ENCODE peak calls at places on chromosomes 5 and 9, in four cellular contexts. J, H, F and G are unnamed samples.

GRCh38 chr5:172223901-172224873 is 30.2 kb downstream of the EFCAB9 start:
- DNase-seq in J (no peak), H (no peak), F (no peak), G (no peak)

GRCh38 chr5:159765034-159765433 is 151.2 kb upstream of the ADRA1B start:
- DNase-seq in J (no peak), H (no peak), F (no peak), G (no peak)

GRCh38 chr9:94906713-94907112 is 180.2 kb downstream of the AOPEP start:
- DNase-seq in J (no peak), H (no peak), F (no peak), G (no peak)

GRCh38 chr9:24498632-24499031 is 47.1 kb downstream of the IZUMO3 start:
- DNase-seq in J (no peak), H (no peak), F (no peak), G (no peak)

GRCh38 chr9:76271755-76272154 is 122.5 kb downstream of the RFK start:
- DNase-seq in J (no peak), H (peak; percentile 17), F (peak; percentile 30), G (no peak)

GRCh38 chr5:3642231-3642630 is 46.6 kb downstream of the IRX1 start:
- DNase-seq in J (no peak), H (no peak), F (no peak), G (no peak)

GRCh38 chr5:180860273-180860886 is 696 bp downstream of the ZFP62 start:
- DNase-seq in J (no peak), H (peak; percentile 27), F (peak; percentile 23), G (no peak)

GRCh38 chr5:969421-969839 is 39.2 kb upstream of the NKD2 start:
- DNase-seq in J (no peak), H (peak; percentile 25), F (peak; percentile 30), G (no peak)

GRCh38 chr5:74641778-74642542 is 1.4 kb upstream of the ENC1 start:
- DNase-seq in J (peak; percentile 62), H (peak; percentile 88), F (peak; percentile 92), G (peak; percentile 45)

GRCh38 chr5:67010684-67011409 is 185.8 kb downstream of the CD180 start:
- DNase-seq in J (peak; percentile 32), H (peak; percentile 75), F (no peak), G (no peak)

GRCh38 chr9:133347515-133347984 is 381 bp downstream of the MED22 start:
- DNase-seq in J (no peak), H (no peak), F (peak; percentile 69), G (no peak)

GRCh38 chr5:143248822-143249579 is 154.5 kb downstream of the NR3C1 start:
- DNase-seq in J (no peak), H (peak; percentile 88), F (peak; percentile 81), G (peak; percentile 41)

GRCh38 chr5:148970228-148970627 is 92.6 kb downstream of the SH3TC2 start:
- DNase-seq in J (no peak), H (peak; percentile 58), F (no peak), G (no peak)

GRCh38 chr5:94777163-94777885 is 158.9 kb downstream of the SLF1 start:
- DNase-seq in J (no peak), H (peak; percentile 35), F (peak; percentile 9), G (no peak)

GRCh38 chr9:83451308-83451707 is 86.9 kb downstream of the FRMD3 start:
- DNase-seq in J (no peak), H (no peak), F (no peak), G (no peak)

GRCh38 chr9:129675656-129676055 is 10.2 kb downstream of the PRRX2 start:
- DNase-seq in J (no peak), H (no peak), F (peak; percentile 45), G (no peak)

GRCh38 chr9:34898846-34899245 is 59.2 kb upstream of the PHF24 start:
- DNase-seq in J (no peak), H (no peak), F (no peak), G (no peak)

GRCh38 chr9:137023157-137023556 is 4.9 kb downstream of the ABCA2 start:
- DNase-seq in J (no peak), H (no peak), F (no peak), G (no peak)

GRCh38 chr5:54180616-54181015 is 129.8 kb downstream of the ARL15 start:
- DNase-seq in J (no peak), H (no peak), F (peak; percentile 72), G (no peak)

GRCh38 chr5:2895876-2896275 is 144.4 kb upstream of the IRX2 start:
- DNase-seq in J (no peak), H (no peak), F (no peak), G (no peak)

GRCh38 chr9:92564479-92564878 is 28.7 kb upstream of the ECM2 start:
- DNase-seq in J (peak; percentile 32), H (peak; percentile 56), F (peak; percentile 16), G (no peak)

GRCh38 chr5:72018158-72018803 is 89.0 kb upstream of the MAP1B start:
- DNase-seq in J (peak; percentile 23), H (peak; percentile 66), F (peak; percentile 27), G (no peak)

GRCh38 chr5:58149750-58150149 is 310.1 kb downstream of the PLK2 start:
- DNase-seq in J (no peak), H (no peak), F (no peak), G (no peak)

GRCh38 chr5:150297236-150297890 is 5.3 kb downstream of the ARSI start:
- DNase-seq in J (no peak), H (no peak), F (no peak), G (no peak)

GRCh38 chr5:179803651-179804598 is 2.7 kb downstream of the MGAT4B start:
- DNase-seq in J (no peak), H (no peak), F (no peak), G (no peak)

DNA sequence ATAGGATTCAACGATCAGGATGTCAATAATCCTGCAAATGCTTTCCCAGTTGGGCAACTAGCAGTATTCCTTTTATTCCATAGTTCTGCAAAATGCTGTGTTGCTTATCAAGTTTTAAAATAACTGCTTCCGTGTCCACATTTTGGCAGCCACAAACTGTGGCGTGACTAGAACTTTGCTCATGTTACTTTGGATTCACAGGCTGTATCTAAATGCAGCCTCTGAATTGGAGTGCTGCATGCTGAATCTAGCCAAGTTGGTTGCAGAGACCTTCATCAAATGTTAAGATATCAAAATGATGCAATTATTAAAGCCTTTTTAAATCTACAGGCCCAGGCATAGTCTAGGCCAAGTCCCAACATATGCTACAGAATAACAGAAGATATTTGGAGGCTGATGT is 249.2 kb downstream of the NR2F1-AS1 start:
- DNase-seq in J (no peak), H (no peak), F (no peak), G (no peak)
- H3K4me3 ChIP-seq in J (no peak overlapping the region), H (no peak overlapping the region), F (no peak overlapping the region), G (no peak overlapping the region)

GRCh38 chr5:169415948-169416347 is 115.0 kb upstream of the SLIT3 start:
- DNase-seq in J (no peak), H (no peak), F (no peak), G (no peak)

GRCh38 chr5:169415351-169415750 is 114.4 kb upstream of the SLIT3 start:
- DNase-seq in J (no peak), H (no peak), F (no peak), G (peak; percentile 24)

GRCh38 chr5:169413416-169413815 is 112.5 kb upstream of the SLIT3 start:
- DNase-seq in J (no peak), H (no peak), F (peak; percentile 45), G (no peak)

GRCh38 chr5:169417676-169418075 is 116.7 kb upstream of the SLIT3 start:
- DNase-seq in J (no peak), H (no peak), F (no peak), G (no peak)

DNA sequence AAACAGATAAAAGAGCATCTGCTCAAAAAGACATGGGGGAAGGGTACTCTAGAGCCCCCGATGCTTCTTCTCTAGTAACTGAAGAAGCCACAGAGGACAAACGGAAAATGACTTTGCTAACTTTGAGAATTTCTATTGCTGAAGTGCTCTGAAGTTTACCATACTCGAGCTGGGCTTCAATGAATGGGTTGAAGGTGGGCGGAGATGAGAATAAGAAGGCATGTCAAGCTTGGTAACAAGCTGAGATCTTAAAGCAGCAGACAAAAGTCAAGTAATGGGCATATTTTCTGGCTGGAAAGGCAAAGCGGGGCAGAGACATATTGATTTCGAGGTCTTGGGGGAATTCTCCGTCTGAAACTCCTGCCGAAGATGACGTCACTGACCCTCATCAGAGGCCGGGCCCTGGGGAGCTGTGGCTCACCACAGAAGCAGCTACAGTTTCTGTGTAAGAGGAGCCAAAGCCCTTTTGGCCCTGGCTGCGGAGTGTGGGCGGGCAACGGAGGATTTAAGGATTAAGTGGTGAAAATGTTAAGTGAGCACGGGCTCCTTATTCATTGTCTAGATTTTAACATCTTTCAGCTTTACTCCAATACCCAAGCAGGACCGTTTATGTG is 115.8 kb upstream of the SLIT3 start:
- DNase-seq in J (no peak), H (peak; percentile 66), F (peak; percentile 98), G (peak; percentile 83)
- H3K4me3 ChIP-seq in J (no peak overlapping the region), H (no peak overlapping the region), F (peak overlapping the region; percentile 58), G (no peak overlapping the region)

DNA sequence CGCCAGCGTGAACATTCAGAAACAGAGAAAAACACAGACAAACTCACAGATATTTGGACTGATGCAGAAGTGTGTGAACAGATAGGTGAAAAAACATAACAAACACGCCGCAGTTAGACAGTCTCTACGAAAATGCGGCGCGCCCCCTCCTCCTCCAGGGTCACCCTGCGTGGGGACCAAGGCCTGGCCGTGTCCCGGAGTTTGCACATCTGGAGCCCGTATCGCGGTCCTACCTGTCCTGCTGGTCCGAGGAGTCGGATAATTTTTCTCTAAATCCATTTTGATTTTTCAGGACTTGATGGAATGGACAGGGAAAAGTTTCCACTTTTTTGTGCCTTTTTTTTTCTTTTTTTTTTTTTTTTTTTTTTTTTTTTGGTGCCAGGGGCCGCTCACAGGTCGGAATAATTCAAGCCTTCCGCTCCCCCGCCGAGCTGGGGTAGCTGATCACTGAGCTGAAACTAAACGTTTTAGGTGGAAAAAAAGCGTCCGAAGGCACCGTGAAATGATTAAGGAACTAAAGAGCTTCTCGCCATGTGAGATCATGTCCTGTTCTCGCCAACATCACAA is at the start of gene PAX5:
- DNase-seq in J (no peak), H (no peak), F (no peak), G (no peak)
- H3K4me3 ChIP-seq in J (no peak within 1 kb of the TSS), H (peak within 1 kb of the TSS; percentile 10), F (peak within 1 kb of the TSS; percentile 43), G (no peak within 1 kb of the TSS)

GRCh38 chr5:60488466-60489130 is 211.4 kb downstream of the DEPDC1B start:
- DNase-seq in J (no peak), H (no peak), F (peak; percentile 36), G (no peak)
- H3K4me3 ChIP-seq in J (no peak overlapping the region), H (no peak overlapping the region), F (no peak overlapping the region), G (peak overlapping the region; percentile 37)